ENCODE peak calls at places on chromosomes 7 and 10, in ten cellular contexts. One of them, this sample, is unnamed.

GRCh38 chr7:53351681-53352080 is 316.2 kb downstream of the POM121L12 start:
- DNase-seq in esophagus squamous epithelium: no peak
- DNase-seq in body of pancreas: no peak
- DNase-seq in HepG2: no peak
- DNase-seq in left ventricle myocardium inferior: no peak
- DNase-seq in MM.1S: no peak
- DNase-seq in A549: no peak
- DNase-seq in colonic mucosa: no peak
- DNase-seq in heart right ventricle: no peak
- DNase-seq in fibroblast of the aortic adventitia: no peak
- DNase-seq in this sample: no peak

GRCh38 chr10:37488792-37489657 is 363.6 kb downstream of the ANKRD30A start:
- DNase-seq in esophagus squamous epithelium: no peak
- DNase-seq in body of pancreas: no peak
- DNase-seq in HepG2: peak; percentile 1
- DNase-seq in left ventricle myocardium inferior: no peak
- DNase-seq in MM.1S: no peak
- DNase-seq in A549: peak; percentile 84
- DNase-seq in colonic mucosa: no peak
- DNase-seq in heart right ventricle: no peak
- DNase-seq in fibroblast of the aortic adventitia: peak; percentile 10
- DNase-seq in this sample: peak; percentile 31

GRCh38 chr7:90271753-90272152 is 26.8 kb downstream of the CFAP69 start:
- DNase-seq in esophagus squamous epithelium: no peak
- DNase-seq in body of pancreas: no peak
- DNase-seq in HepG2: peak; percentile 59
- DNase-seq in left ventricle myocardium inferior: no peak
- DNase-seq in MM.1S: no peak
- DNase-seq in A549: no peak
- DNase-seq in colonic mucosa: no peak
- DNase-seq in heart right ventricle: no peak
- DNase-seq in fibroblast of the aortic adventitia: peak; percentile 91
- DNase-seq in this sample: no peak

GRCh38 chr7:95545007-95545615 is 51.2 kb downstream of the PDK4 start:
- DNase-seq in esophagus squamous epithelium: no peak
- DNase-seq in body of pancreas: peak; percentile 71
- DNase-seq in HepG2: peak; percentile 24
- DNase-seq in left ventricle myocardium inferior: no peak
- DNase-seq in MM.1S: peak; percentile 19
- DNase-seq in A549: peak; percentile 68
- DNase-seq in colonic mucosa: peak; percentile 68
- DNase-seq in heart right ventricle: peak; percentile 69
- DNase-seq in fibroblast of the aortic adventitia: peak; percentile 75
- DNase-seq in this sample: no peak

GRCh38 chr10:132107947-132108877 is 42.5 kb downstream of the JAKMIP3 start:
- DNase-seq in esophagus squamous epithelium: no peak
- DNase-seq in body of pancreas: peak; percentile 5
- DNase-seq in HepG2: no peak
- DNase-seq in left ventricle myocardium inferior: peak; percentile 8
- DNase-seq in MM.1S: no peak
- DNase-seq in A549: no peak
- DNase-seq in colonic mucosa: no peak
- DNase-seq in heart right ventricle: no peak
- DNase-seq in fibroblast of the aortic adventitia: no peak
- DNase-seq in this sample: no peak

GRCh38 chr7:33893377-33893776 is 12.0 kb upstream of the BMPER start:
- DNase-seq in esophagus squamous epithelium: no peak
- DNase-seq in body of pancreas: no peak
- DNase-seq in HepG2: no peak
- DNase-seq in left ventricle myocardium inferior: no peak
- DNase-seq in MM.1S: no peak
- DNase-seq in A549: no peak
- DNase-seq in colonic mucosa: no peak
- DNase-seq in heart right ventricle: no peak
- DNase-seq in fibroblast of the aortic adventitia: no peak
- DNase-seq in this sample: no peak

GRCh38 chr7:88759216-88759955 is at the start of gene ZNF804B:
- DNase-seq in esophagus squamous epithelium: no peak
- DNase-seq in body of pancreas: peak; percentile 53
- DNase-seq in HepG2: no peak
- DNase-seq in left ventricle myocardium inferior: peak; percentile 15
- DNase-seq in MM.1S: no peak
- DNase-seq in A549: no peak
- DNase-seq in colonic mucosa: no peak
- DNase-seq in heart right ventricle: no peak
- DNase-seq in fibroblast of the aortic adventitia: no peak
- DNase-seq in this sample: no peak

GRCh38 chr10:120950103-120950561 is 99.0 kb downstream of the WDR11 start:
- DNase-seq in esophagus squamous epithelium: no peak
- DNase-seq in body of pancreas: no peak
- DNase-seq in HepG2: no peak
- DNase-seq in left ventricle myocardium inferior: no peak
- DNase-seq in MM.1S: no peak
- DNase-seq in A549: no peak
- DNase-seq in colonic mucosa: no peak
- DNase-seq in heart right ventricle: no peak
- DNase-seq in fibroblast of the aortic adventitia: no peak
- DNase-seq in this sample: no peak

GRCh38 chr7:157432957-157433576 is 96.3 kb downstream of the DNAJB6 start:
- DNase-seq in esophagus squamous epithelium: no peak
- DNase-seq in body of pancreas: peak; percentile 41
- DNase-seq in HepG2: no peak
- DNase-seq in left ventricle myocardium inferior: no peak
- DNase-seq in MM.1S: peak; percentile 21
- DNase-seq in A549: peak; percentile 54
- DNase-seq in colonic mucosa: peak; percentile 32
- DNase-seq in heart right ventricle: peak; percentile 37
- DNase-seq in fibroblast of the aortic adventitia: peak; percentile 29
- DNase-seq in this sample: peak; percentile 42

GRCh38 chr7:150531704-150532103 is 17.0 kb downstream of the GIMAP7 start:
- DNase-seq in esophagus squamous epithelium: no peak
- DNase-seq in body of pancreas: no peak
- DNase-seq in HepG2: no peak
- DNase-seq in left ventricle myocardium inferior: no peak
- DNase-seq in MM.1S: no peak
- DNase-seq in A549: no peak
- DNase-seq in colonic mucosa: no peak
- DNase-seq in heart right ventricle: no peak
- DNase-seq in fibroblast of the aortic adventitia: no peak
- DNase-seq in this sample: no peak

GRCh38 chr7:92034116-92034515 is 93.5 kb downstream of the AKAP9 start:
- DNase-seq in esophagus squamous epithelium: no peak
- DNase-seq in body of pancreas: no peak
- DNase-seq in HepG2: no peak
- DNase-seq in left ventricle myocardium inferior: no peak
- DNase-seq in MM.1S: no peak
- DNase-seq in A549: no peak
- DNase-seq in colonic mucosa: no peak
- DNase-seq in heart right ventricle: no peak
- DNase-seq in fibroblast of the aortic adventitia: peak; percentile 74
- DNase-seq in this sample: no peak

GRCh38 chr7:29342761-29343160 is 148.2 kb downstream of the CHN2 start:
- DNase-seq in esophagus squamous epithelium: no peak
- DNase-seq in body of pancreas: no peak
- DNase-seq in HepG2: no peak
- DNase-seq in left ventricle myocardium inferior: no peak
- DNase-seq in MM.1S: no peak
- DNase-seq in A549: no peak
- DNase-seq in colonic mucosa: no peak
- DNase-seq in heart right ventricle: no peak
- DNase-seq in fibroblast of the aortic adventitia: peak; percentile 46
- DNase-seq in this sample: no peak

GRCh38 chr7:29346574-29346973 is 152.0 kb downstream of the CHN2 start:
- DNase-seq in esophagus squamous epithelium: no peak
- DNase-seq in body of pancreas: no peak
- DNase-seq in HepG2: no peak
- DNase-seq in left ventricle myocardium inferior: no peak
- DNase-seq in MM.1S: no peak
- DNase-seq in A549: no peak
- DNase-seq in colonic mucosa: no peak
- DNase-seq in heart right ventricle: no peak
- DNase-seq in fibroblast of the aortic adventitia: no peak
- DNase-seq in this sample: no peak

GRCh38 chr7:29344334-29344978 is 149.9 kb downstream of the CHN2 start:
- DNase-seq in esophagus squamous epithelium: no peak
- DNase-seq in body of pancreas: no peak
- DNase-seq in HepG2: no peak
- DNase-seq in left ventricle myocardium inferior: no peak
- DNase-seq in MM.1S: no peak
- DNase-seq in A549: no peak
- DNase-seq in colonic mucosa: no peak
- DNase-seq in heart right ventricle: no peak
- DNase-seq in fibroblast of the aortic adventitia: no peak
- DNase-seq in this sample: no peak

GRCh38 chr7:29343379-29343778 is 148.8 kb downstream of the CHN2 start:
- DNase-seq in esophagus squamous epithelium: no peak
- DNase-seq in body of pancreas: no peak
- DNase-seq in HepG2: no peak
- DNase-seq in left ventricle myocardium inferior: no peak
- DNase-seq in MM.1S: no peak
- DNase-seq in A549: no peak
- DNase-seq in colonic mucosa: no peak
- DNase-seq in heart right ventricle: no peak
- DNase-seq in fibroblast of the aortic adventitia: no peak
- DNase-seq in this sample: no peak

DNA sequence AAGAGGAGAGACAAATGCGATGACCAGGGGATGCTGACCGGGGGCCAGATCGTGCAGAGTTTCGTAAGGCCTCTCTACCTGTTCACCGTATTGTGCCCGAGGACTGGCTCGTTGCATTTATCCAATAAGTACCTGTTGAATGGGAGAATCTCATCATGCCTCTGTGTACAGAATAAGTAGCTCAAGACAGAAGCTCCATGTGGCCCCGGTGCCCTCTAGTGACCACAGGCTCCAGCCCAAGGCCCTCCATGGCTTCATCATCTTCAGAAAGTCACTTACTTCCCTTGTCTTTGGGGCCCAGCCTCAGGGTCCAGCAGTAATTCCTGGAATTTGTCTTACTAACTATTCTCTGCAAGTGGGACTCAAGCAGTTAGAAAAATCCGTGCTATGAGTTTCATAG is 151.0 kb downstream of the CHN2 start:
- DNase-seq in esophagus squamous epithelium: no peak
- DNase-seq in body of pancreas: peak; percentile 62
- DNase-seq in HepG2: peak; percentile 38
- DNase-seq in left ventricle myocardium inferior: peak; percentile 31
- DNase-seq in MM.1S: peak; percentile 16
- DNase-seq in A549: no peak
- DNase-seq in colonic mucosa: peak; percentile 59
- DNase-seq in heart right ventricle: peak; percentile 38
- DNase-seq in fibroblast of the aortic adventitia: peak; percentile 40
- DNase-seq in this sample: peak; percentile 5
- TF ChIP-seq CTCF in esophagus squamous epithelium: no peak
- TF ChIP-seq CTCF in body of pancreas: peak; percentile 53
- TF ChIP-seq CTCF in HepG2: peak; percentile 81
- TF ChIP-seq CTCF in left ventricle myocardium inferior: peak; percentile 60
- TF ChIP-seq CTCF in MM.1S: peak; percentile 27
- TF ChIP-seq CTCF in A549: peak; percentile 24
- TF ChIP-seq CTCF in colonic mucosa: peak; percentile 47
- TF ChIP-seq CTCF in heart right ventricle: peak; percentile 63
- TF ChIP-seq CTCF in fibroblast of the aortic adventitia: peak; percentile 51
- TF ChIP-seq CTCF in this sample: peak; percentile 4

GRCh38 chr7:17301491-17302101 is 3.1 kb downstream of the AHR start:
- DNase-seq in esophagus squamous epithelium: no peak
- DNase-seq in body of pancreas: peak; percentile 56
- DNase-seq in HepG2: no peak
- DNase-seq in left ventricle myocardium inferior: no peak
- DNase-seq in MM.1S: peak; percentile 43
- DNase-seq in A549: no peak
- DNase-seq in colonic mucosa: peak; percentile 67
- DNase-seq in heart right ventricle: peak; percentile 68
- DNase-seq in fibroblast of the aortic adventitia: peak; percentile 75
- DNase-seq in this sample: peak; percentile 57
- H3K4me3 ChIP-seq in esophagus squamous epithelium: peak overlapping the region; percentile 95
- H3K4me3 ChIP-seq in body of pancreas: no peak overlapping the region
- H3K4me3 ChIP-seq in HepG2: peak overlapping the region; percentile 82
- H3K4me3 ChIP-seq in left ventricle myocardium inferior: peak overlapping the region; percentile 93
- H3K4me3 ChIP-seq in MM.1S: no peak overlapping the region
- H3K4me3 ChIP-seq in A549: peak overlapping the region; percentile 84
- H3K4me3 ChIP-seq in colonic mucosa: peak overlapping the region; percentile 95
- H3K4me3 ChIP-seq in heart right ventricle: peak overlapping the region; percentile 97
- H3K4me3 ChIP-seq in fibroblast of the aortic adventitia: peak overlapping the region; percentile 78
- H3K4me3 ChIP-seq in this sample: peak overlapping the region; percentile 58

DNA sequence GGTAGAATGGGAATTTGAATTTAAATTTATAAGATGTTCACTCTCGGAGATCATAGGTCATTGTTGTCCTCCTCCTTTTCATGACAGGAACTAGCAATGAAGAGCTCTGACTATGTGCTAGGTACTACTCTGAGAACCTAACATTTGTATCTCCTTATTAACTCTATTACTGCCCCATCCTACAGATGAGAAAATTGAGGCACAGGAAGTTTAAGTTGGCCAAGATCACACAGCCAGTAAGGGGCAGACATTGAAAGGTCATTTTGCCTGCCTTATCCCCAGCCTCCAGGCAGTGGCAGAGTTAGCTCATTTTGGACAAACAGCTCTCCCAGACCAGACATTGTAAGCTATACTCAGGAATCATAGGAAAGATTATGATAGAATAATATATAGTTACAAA is 6.0 kb downstream of the SRGN start:
- DNase-seq in esophagus squamous epithelium: no peak
- DNase-seq in body of pancreas: no peak
- DNase-seq in HepG2: peak; percentile 9
- DNase-seq in left ventricle myocardium inferior: no peak
- DNase-seq in MM.1S: no peak
- DNase-seq in A549: no peak
- DNase-seq in colonic mucosa: no peak
- DNase-seq in heart right ventricle: no peak
- DNase-seq in fibroblast of the aortic adventitia: peak; percentile 56
- DNase-seq in this sample: no peak
- TF ChIP-seq CTCF in esophagus squamous epithelium: no peak
- TF ChIP-seq CTCF in body of pancreas: no peak
- TF ChIP-seq CTCF in HepG2: peak; percentile 61
- TF ChIP-seq CTCF in left ventricle myocardium inferior: no peak
- TF ChIP-seq CTCF in MM.1S: no peak
- TF ChIP-seq CTCF in A549: peak; percentile 16
- TF ChIP-seq CTCF in colonic mucosa: no peak
- TF ChIP-seq CTCF in heart right ventricle: no peak
- TF ChIP-seq CTCF in fibroblast of the aortic adventitia: peak; percentile 39
- TF ChIP-seq CTCF in this sample: no peak

DNA sequence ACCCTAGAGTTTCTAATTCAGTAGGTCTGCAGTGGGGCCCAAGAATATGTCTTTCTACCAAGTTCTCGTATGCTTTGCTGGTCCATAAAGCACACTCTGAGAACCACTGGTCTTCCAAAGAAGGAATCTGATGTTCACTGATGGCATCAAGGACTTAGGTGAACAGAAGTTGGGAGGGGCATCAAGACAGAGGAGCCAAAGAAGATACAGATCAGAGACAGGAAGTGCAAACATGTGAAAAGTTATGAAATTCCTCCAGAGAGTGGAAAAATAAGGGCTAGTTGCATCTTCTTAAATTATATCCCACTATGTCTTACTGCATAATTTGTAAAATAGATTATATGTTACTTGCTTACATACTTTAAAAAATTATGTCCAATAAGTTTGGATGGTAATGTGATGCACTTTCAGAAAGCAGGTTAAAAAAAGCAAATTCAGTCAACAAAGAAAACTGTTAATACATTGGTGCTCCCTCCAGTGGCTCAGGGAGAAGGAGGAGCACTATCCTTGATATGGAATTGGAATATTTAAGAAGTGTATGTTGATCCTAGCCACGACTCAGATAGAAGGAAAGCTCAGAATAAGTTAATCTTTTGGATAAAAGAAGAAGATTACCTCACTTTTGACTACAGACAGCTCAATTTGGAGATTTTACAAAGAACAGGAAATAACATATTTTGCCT is 35.8 kb downstream of the CREB3L2 start:
- DNase-seq in esophagus squamous epithelium: no peak
- DNase-seq in body of pancreas: no peak
- DNase-seq in HepG2: no peak
- DNase-seq in left ventricle myocardium inferior: no peak
- DNase-seq in MM.1S: no peak
- DNase-seq in A549: no peak
- DNase-seq in colonic mucosa: no peak
- DNase-seq in heart right ventricle: no peak
- DNase-seq in fibroblast of the aortic adventitia: no peak
- DNase-seq in this sample: no peak
- H3K4me3 ChIP-seq in esophagus squamous epithelium: no peak overlapping the region
- H3K4me3 ChIP-seq in body of pancreas: no peak overlapping the region
- H3K4me3 ChIP-seq in HepG2: no peak overlapping the region
- H3K4me3 ChIP-seq in left ventricle myocardium inferior: no peak overlapping the region
- H3K4me3 ChIP-seq in MM.1S: no peak overlapping the region
- H3K4me3 ChIP-seq in A549: no peak overlapping the region
- H3K4me3 ChIP-seq in colonic mucosa: no peak overlapping the region
- H3K4me3 ChIP-seq in heart right ventricle: no peak overlapping the region
- H3K4me3 ChIP-seq in fibroblast of the aortic adventitia: no peak overlapping the region
- H3K4me3 ChIP-seq in this sample: no peak overlapping the region

This sample was measured in GM12865.